ENCODE peak calls at places on chromosomes 12 and 14, in six cellular contexts. X is colonic mucosa, M is SK-N-SH, D is IMR-90, L is neuronal stem cell, G is HCT116. A is an unnamed sample.

GRCh38 chr12:106227641-106228319 is 20.0 kb downstream of the CKAP4 start:
- DNase-seq in G (no peak), M (no peak), L (no peak), D (no peak), X (peak), A (peak)

GRCh38 chr12:56590237-56590830 is 39.8 kb downstream of the BAZ2A start:
- DNase-seq in D (peak), X (peak), M (peak), L (no peak), G (no peak), A (peak)

GRCh38 chr14:22391908-22392307 is 197.1 kb downstream of the DAD1 start:
- DNase-seq in G (peak), L (peak), M (peak), D (peak), X (peak), A (peak)

GRCh38 chr12:57889541-57889989 is 43.0 kb upstream of the CTDSP2 start:
- DNase-seq in L (no peak), X (peak), D (peak), M (no peak), G (no peak), A (no peak)

GRCh38 chr14:36317650-36318049 is 2.8 kb downstream of the MBIP start:
- DNase-seq in D (peak), L (no peak), X (no peak), M (no peak), G (no peak), A (no peak)

GRCh38 chr14:59870277-59871165 is at the start of gene RTN1:
- DNase-seq in D (peak), G (no peak), M (peak), X (peak), L (peak), A (peak)

GRCh38 chr14:21068521-21069387 is 1.4 kb upstream of the ARHGEF40 start:
- DNase-seq in D (peak), X (peak), G (peak), M (peak), L (peak), A (peak)

GRCh38 chr14:91008759-91009409 is 51.6 kb downstream of the RPS6KA5 start:
- DNase-seq in M (no peak), L (no peak), D (no peak), G (no peak), X (peak), A (no peak)

GRCh38 chr14:98022541-98023520 is 1225.6 kb downstream of the VRK1 start:
- DNase-seq in X (no peak), D (no peak), G (no peak), L (peak), M (no peak), A (no peak)

GRCh38 chr12:19220861-19221466 is 91.4 kb downstream of the PLEKHA5 start:
- DNase-seq in M (no peak), D (peak), G (no peak), L (no peak), X (no peak), A (no peak)

GRCh38 chr14:91305650-91306431 is 61.3 kb upstream of the GPR68 start:
- DNase-seq in G (no peak), X (no peak), D (no peak), L (no peak), M (no peak), A (no peak)

GRCh38 chr12:119381471-119382235 is 47.1 kb downstream of the CCDC60 start:
- DNase-seq in G (no peak), M (no peak), D (no peak), X (no peak), L (no peak), A (no peak)

GRCh38 chr12:69254046-69254445 is 14.7 kb downstream of the CPSF6 start:
- DNase-seq in L (peak), G (peak), X (no peak), M (peak), D (peak), A (peak)

GRCh38 chr12:121970901-121971300 is 50.8 kb upstream of the BCL7A start:
- DNase-seq in X (no peak), D (no peak), M (no peak), L (no peak), G (no peak), A (no peak)

GRCh38 chr12:132803883-132804282 is 24.8 kb downstream of the GOLGA3 start:
- DNase-seq in D (no peak), G (no peak), M (no peak), L (no peak), X (no peak), A (no peak)

GRCh38 chr12:51082561-51083139 is 746 bp downstream of the CSRNP2 start:
- DNase-seq in D (peak), M (no peak), X (peak), G (no peak), L (no peak), A (peak)

GRCh38 chr12:24560867-24561266 is 388.0 kb downstream of the BCAT1 start:
- DNase-seq in D (no peak), M (no peak), G (no peak), X (no peak), L (no peak), A (no peak)

GRCh38 chr14:93094121-93094918 is 21.4 kb downstream of the ITPK1 start:
- DNase-seq in L (no peak), D (no peak), G (no peak), X (no peak), M (no peak), A (no peak)

GRCh38 chr12:104742551-104742961 is 215.5 kb downstream of the SLC41A2 start:
- DNase-seq in G (no peak), L (no peak), M (no peak), D (no peak), X (no peak), A (no peak)

GRCh38 chr12:106429043-106429552 is 71.5 kb downstream of the POLR3B start:
- DNase-seq in L (no peak), G (no peak), M (no peak), D (no peak), X (no peak), A (no peak)

GRCh38 chr12:69284131-69284530 is 44.8 kb downstream of the CPSF6 start:
- DNase-seq in L (peak), G (peak), D (peak), M (peak), X (peak), A (no peak)

GRCh38 chr12:91367234-91367849 is 184.7 kb upstream of the DCN start:
- DNase-seq in X (no peak), L (no peak), G (peak), M (no peak), D (peak), A (peak)

GRCh38 chr14:103561381-103562134 is 899 bp downstream of the BAG5 start:
- DNase-seq in L (no peak), M (peak), X (no peak), D (peak), G (no peak), A (peak)

GRCh38 chr12:92502417-92503028 is 200.3 kb upstream of the PLEKHG7 start:
- DNase-seq in M (no peak), X (no peak), G (no peak), L (no peak), D (no peak), A (no peak)

GRCh38 chr14:66434464-66434863 is 51.7 kb upstream of the CCDC196 start:
- DNase-seq in D (no peak), L (no peak), G (no peak), X (no peak), M (no peak), A (no peak)

GRCh38 chr12:117692512-117692911 is 276.3 kb downstream of the KSR2 start:
- DNase-seq in D (no peak), G (no peak), L (no peak), X (no peak), M (no peak), A (no peak)

GRCh38 chr14:20631023-20631820 is 10.3 kb downstream of the OR6S1 start:
- DNase-seq in L (no peak), G (no peak), M (no peak), D (peak), X (peak), A (peak)

GRCh38 chr12:25200703-25201102 is 5.7 kb downstream of the ETFRF1 start:
- DNase-seq in D (peak), M (no peak), L (no peak), G (no peak), X (no peak), A (no peak)

GRCh38 chr14:64806862-64807495 is 72.7 kb downstream of the SPTB start:
- DNase-seq in D (no peak), M (no peak), L (no peak), G (no peak), X (no peak), A (no peak)

GRCh38 chr12:98172304-98172703 is 343.1 kb upstream of the TMPO start:
- DNase-seq in X (no peak), G (no peak), M (no peak), L (no peak), D (no peak), A (no peak)

GRCh38 chr14:42095155-42095554 is 488.5 kb downstream of the LRFN5 start:
- DNase-seq in X (no peak), D (no peak), G (no peak), L (no peak), M (no peak), A (no peak)

GRCh38 chr12:2396448-2396871 is 343.7 kb downstream of the CACNA1C start:
- DNase-seq in L (no peak), D (peak), M (no peak), G (no peak), X (peak), A (no peak)

GRCh38 chr12:131102493-131102931 is 148.8 kb downstream of the ADGRD1 start:
- DNase-seq in D (no peak), X (no peak), L (no peak), M (no peak), G (no peak), A (no peak)

GRCh38 chr14:35336171-35337073 is 44.2 kb downstream of the PSMA6 start:
- DNase-seq in G (no peak), M (peak), X (peak), L (no peak), D (peak), A (no peak)

GRCh38 chr12:83818888-83819287 is 1093.7 kb downstream of the SLC6A15 start:
- DNase-seq in L (no peak), D (peak), M (no peak), X (no peak), G (no peak), A (no peak)

GRCh38 chr12:121748571-121749265 is 36.2 kb downstream of the TMEM120B start:
- DNase-seq in G (no peak), D (peak), L (no peak), X (no peak), M (no peak), A (peak)

GRCh38 chr14:51248041-51248987 is 8.3 kb downstream of the TMX1 start:
- DNase-seq in D (no peak), X (no peak), G (no peak), L (no peak), M (no peak), A (no peak)

GRCh38 chr12:99455350-99456037 is 192.1 kb upstream of the GARIN6 start:
- DNase-seq in M (no peak), G (peak), L (no peak), D (no peak), X (no peak), A (no peak)

GRCh38 chr14:92679246-92679645 is 69.2 kb downstream of the LGMN start:
- DNase-seq in L (no peak), X (no peak), D (no peak), G (no peak), M (no peak), A (no peak)

GRCh38 chr14:79576434-79576833 is 634.9 kb downstream of the DIO2 start:
- DNase-seq in D (peak), M (no peak), G (no peak), X (no peak), L (no peak), A (no peak)

GRCh38 chr12:75374971-75375370 is 15.9 kb upstream of the GLIPR1L2 start:
- DNase-seq in M (no peak), L (no peak), D (no peak), G (no peak), X (no peak), A (no peak)

DNA sequence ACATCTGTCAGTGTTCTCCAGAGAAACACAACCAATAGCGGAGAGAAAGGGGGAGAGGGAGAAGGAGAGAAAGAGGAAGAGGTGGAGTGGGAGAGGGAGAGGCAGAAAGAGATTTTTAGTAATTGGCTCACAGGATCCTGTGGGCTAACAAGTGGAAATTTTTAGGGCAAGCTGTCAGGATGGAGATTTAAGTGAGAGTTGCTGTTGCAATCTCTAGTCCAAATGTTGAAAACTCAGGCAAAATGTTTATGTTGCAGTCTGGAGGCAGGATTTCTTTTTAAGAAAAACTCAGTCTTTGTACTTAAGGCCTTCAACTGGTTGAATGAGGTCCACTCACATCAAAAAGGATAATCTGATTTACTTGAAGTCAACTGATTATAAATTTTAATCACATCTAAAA is 12.5 kb upstream of the GLIPR1L2 start:
- DNase-seq in L (no peak), X (no peak), D (peak), G (no peak), M (no peak), A (no peak)
- H3K27ac ChIP-seq in L (no peak), X (no peak), D (peak), G (no peak), M (no peak), A (no peak)

GRCh38 chr12:52202361-52203078 is 10.7 kb upstream of the KRT80 start:
- DNase-seq in X (no peak), M (no peak), G (no peak), L (no peak), D (peak), A (no peak)
- H3K9ac ChIP-seq in X (peak), M (peak), G (peak), L (peak), D (peak), A (no peak)

GRCh38 chr12:27272375-27273028 is 28.4 kb downstream of the STK38L start:
- DNase-seq in X (no peak), M (no peak), D (no peak), G (no peak), L (no peak), A (no peak)
- H3K27ac ChIP-seq in X (peak), M (no peak), D (no peak), G (no peak), L (no peak), A (no peak)

GRCh38 chr12:6135071-6135470 is 10.6 kb upstream of the VWF start:
- DNase-seq in L (no peak), X (no peak), M (no peak), G (no peak), D (peak), A (no peak)

GRCh38 chr12:6132496-6132895 is 8.0 kb upstream of the VWF start:
- DNase-seq in M (no peak), X (no peak), L (no peak), G (no peak), D (no peak), A (no peak)

GRCh38 chr12:6133642-6134041 is 9.2 kb upstream of the VWF start:
- DNase-seq in X (no peak), G (no peak), L (no peak), D (no peak), M (no peak), A (no peak)
- H3K9ac ChIP-seq in X (no peak), G (no peak), L (no peak), D (no peak), M (no peak), A (no peak)

DNA sequence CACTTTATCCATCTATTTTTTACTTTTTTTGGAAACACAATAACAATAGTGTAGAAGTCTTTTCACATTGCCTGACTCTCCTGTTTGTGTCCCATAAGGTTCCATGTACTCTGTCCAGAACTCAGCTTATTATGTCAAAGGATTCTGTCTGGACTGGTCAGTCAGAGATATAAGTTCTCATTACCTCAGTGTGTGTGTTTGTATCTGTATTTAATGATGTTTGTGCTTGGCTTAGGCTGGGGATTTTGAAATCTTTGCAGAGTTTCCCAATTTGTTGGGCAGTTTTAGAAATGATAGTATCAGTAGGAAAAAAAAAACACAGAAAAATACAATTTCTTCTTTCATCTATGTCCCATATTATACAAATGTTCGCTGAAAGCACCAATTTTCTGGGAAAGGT is 120.9 kb downstream of the RAD51B start:
- DNase-seq in D (peak), G (no peak), M (no peak), L (no peak), X (no peak), A (no peak)
- H3K27ac ChIP-seq in D (peak), G (peak), M (peak), L (no peak), X (peak), A (no peak)

GRCh38 chr14:52840916-52841315 is 49.5 kb upstream of the GNPNAT1 start:
- DNase-seq in G (no peak), D (peak), M (no peak), X (no peak), L (no peak), A (no peak)

GRCh38 chr14:52845079-52845478 is 53.7 kb upstream of the GNPNAT1 start:
- DNase-seq in X (no peak), D (no peak), G (no peak), M (no peak), L (no peak), A (no peak)

GRCh38 chr14:52848626-52849025 is 57.2 kb upstream of the GNPNAT1 start:
- DNase-seq in X (no peak), L (no peak), G (no peak), M (no peak), D (no peak), A (no peak)

DNA sequence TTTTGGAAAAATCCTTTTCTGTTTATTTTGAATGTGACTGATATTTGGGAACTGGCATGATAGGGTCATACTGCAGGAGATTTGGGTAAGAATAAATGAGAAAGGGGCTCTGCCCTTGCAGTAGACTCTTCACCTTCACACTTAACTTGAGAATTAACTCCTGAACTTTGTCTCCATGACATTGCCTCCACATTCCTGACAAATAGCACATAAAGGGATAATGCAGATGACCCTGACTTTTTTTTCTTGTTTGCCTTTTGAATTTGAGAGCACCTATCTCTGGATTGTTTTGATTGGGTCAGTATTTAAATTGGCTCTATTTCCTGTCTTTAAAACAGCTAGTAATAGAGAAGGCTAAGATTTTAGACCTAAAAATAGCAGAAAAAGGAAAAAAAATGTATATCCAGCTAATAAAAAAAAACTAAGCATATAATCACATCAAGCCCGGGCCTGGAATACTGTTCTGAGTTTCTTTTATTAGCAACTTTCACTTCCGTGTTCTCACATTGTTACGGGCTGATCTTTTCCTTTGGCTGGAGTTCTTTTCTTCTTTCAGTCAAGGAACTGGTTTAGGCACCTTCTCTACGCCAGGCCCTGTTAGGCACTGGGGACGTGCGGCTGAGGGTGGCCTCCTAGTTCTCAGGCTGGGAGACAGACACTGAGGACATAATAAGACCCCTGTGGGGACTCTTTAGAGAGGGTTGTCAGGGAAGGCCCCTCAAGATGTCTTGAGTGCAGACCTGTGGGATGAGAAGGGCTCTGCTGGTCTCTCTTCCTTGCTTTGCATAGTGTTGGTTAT is 53.1 kb upstream of the GNPNAT1 start:
- DNase-seq in X (no peak), D (no peak), G (no peak), L (no peak), M (no peak), A (no peak)
- H3K9ac ChIP-seq in X (no peak), D (no peak), G (no peak), L (no peak), M (peak), A (no peak)

GRCh38 chr14:101836131-101836530 is 74.6 kb downstream of the PPP2R5C start:
- DNase-seq in M (no peak), G (no peak), L (no peak), X (no peak), D (peak), A (no peak)
- H3K27ac ChIP-seq in M (peak), G (no peak), L (no peak), X (no peak), D (no peak), A (peak)